ENCODE peak calls at places on chromosomes 3 and 15, in ten cellular contexts. M is choroid plexus epithelial cell; U is thyroid gland; S is ovary; P is left lung; A is fibroblast of the aortic adventitia; K is CD8-positive, alpha-beta T cell; C is AG09309; G is ascending aorta; R is WERI-Rb-1. F is an unnamed sample.

GRCh38 chr15:28942046-28942445 is 56.3 kb downstream of the APBA2 start:
- DNase-seq in M (no peak), U (no peak), S (peak; percentile 7), P (peak; percentile 50), A (no peak), K (peak; percentile 54), C (no peak), G (peak; percentile 34), R (no peak), F (no peak)

GRCh38 chr15:39124155-39124924 is 456.5 kb upstream of the THBS1 start:
- DNase-seq in M (peak; percentile 42), U (no peak), S (no peak), P (no peak), A (peak; percentile 66), K (no peak), C (no peak), G (no peak), R (no peak), F (no peak)

GRCh38 chr3:48187579-48188265 is 495 bp downstream of the CDC25A start:
- DNase-seq in M (no peak), U (peak; percentile 64), S (peak; percentile 93), P (peak; percentile 91), A (no peak), K (peak; percentile 8), C (no peak), G (peak; percentile 78), R (peak; percentile 17), F (no peak)

GRCh38 chr3:66593978-66594377 is 93.2 kb upstream of the LRIG1 start:
- DNase-seq in M (peak; percentile 89), U (no peak), S (no peak), P (no peak), A (peak; percentile 89), K (no peak), C (peak; percentile 85), G (no peak), R (no peak), F (no peak)

GRCh38 chr3:181698263-181698944 is 13.3 kb upstream of the SOX2 start:
- DNase-seq in M (no peak), U (no peak), S (no peak), P (no peak), A (no peak), K (no peak), C (no peak), G (no peak), R (no peak), F (no peak)

GRCh38 chr15:73331991-73332925 is 36.5 kb downstream of the HCN4 start:
- DNase-seq in M (no peak), U (no peak), S (no peak), P (no peak), A (no peak), K (no peak), C (no peak), G (no peak), R (no peak), F (no peak)

GRCh38 chr3:51819709-51820406 is 40.8 kb upstream of the IQCF6 start:
- DNase-seq in M (no peak), U (no peak), S (no peak), P (no peak), A (no peak), K (no peak), C (no peak), G (no peak), R (peak; percentile 36), F (no peak)

GRCh38 chr15:20349774-20350498 is 191.7 kb downstream of the GOLGA6L6 start:
- DNase-seq in M (no peak), U (no peak), S (peak; percentile 36), P (peak; percentile 90), A (no peak), K (no peak), C (no peak), G (peak; percentile 60), R (no peak), F (peak; percentile 38)

GRCh38 chr15:27353837-27354236 is 382.9 kb downstream of the GABRG3 start:
- DNase-seq in M (peak; percentile 10), U (peak; percentile 11), S (no peak), P (no peak), A (no peak), K (no peak), C (no peak), G (no peak), R (no peak), F (no peak)

GRCh38 chr3:160135850-160136249 is 89.4 kb upstream of the C3orf80 start:
- DNase-seq in M (no peak), U (no peak), S (no peak), P (no peak), A (no peak), K (no peak), C (no peak), G (no peak), R (no peak), F (no peak)

GRCh38 chr15:81751321-81751720 is 294.5 kb downstream of the MEX3B start:
- DNase-seq in M (no peak), U (no peak), S (no peak), P (no peak), A (no peak), K (no peak), C (no peak), G (no peak), R (no peak), F (no peak)

GRCh38 chr3:5021571-5022092 is 42.4 kb downstream of the BHLHE40 start:
- DNase-seq in M (peak; percentile 24), U (no peak), S (no peak), P (no peak), A (peak; percentile 44), K (no peak), C (no peak), G (no peak), R (no peak), F (no peak)

GRCh38 chr3:176359211-176359610 is 838.1 kb downstream of the TBL1XR1 start:
- DNase-seq in M (no peak), U (no peak), S (no peak), P (no peak), A (no peak), K (no peak), C (no peak), G (no peak), R (no peak), F (no peak)
- TF ChIP-seq CTCF in M (peak; percentile 15), U (no peak), S (no peak), P (no peak), A (no peak), K (no peak), C (peak; percentile 12), G (no peak), R (peak; percentile 27), F (no peak)

DNA sequence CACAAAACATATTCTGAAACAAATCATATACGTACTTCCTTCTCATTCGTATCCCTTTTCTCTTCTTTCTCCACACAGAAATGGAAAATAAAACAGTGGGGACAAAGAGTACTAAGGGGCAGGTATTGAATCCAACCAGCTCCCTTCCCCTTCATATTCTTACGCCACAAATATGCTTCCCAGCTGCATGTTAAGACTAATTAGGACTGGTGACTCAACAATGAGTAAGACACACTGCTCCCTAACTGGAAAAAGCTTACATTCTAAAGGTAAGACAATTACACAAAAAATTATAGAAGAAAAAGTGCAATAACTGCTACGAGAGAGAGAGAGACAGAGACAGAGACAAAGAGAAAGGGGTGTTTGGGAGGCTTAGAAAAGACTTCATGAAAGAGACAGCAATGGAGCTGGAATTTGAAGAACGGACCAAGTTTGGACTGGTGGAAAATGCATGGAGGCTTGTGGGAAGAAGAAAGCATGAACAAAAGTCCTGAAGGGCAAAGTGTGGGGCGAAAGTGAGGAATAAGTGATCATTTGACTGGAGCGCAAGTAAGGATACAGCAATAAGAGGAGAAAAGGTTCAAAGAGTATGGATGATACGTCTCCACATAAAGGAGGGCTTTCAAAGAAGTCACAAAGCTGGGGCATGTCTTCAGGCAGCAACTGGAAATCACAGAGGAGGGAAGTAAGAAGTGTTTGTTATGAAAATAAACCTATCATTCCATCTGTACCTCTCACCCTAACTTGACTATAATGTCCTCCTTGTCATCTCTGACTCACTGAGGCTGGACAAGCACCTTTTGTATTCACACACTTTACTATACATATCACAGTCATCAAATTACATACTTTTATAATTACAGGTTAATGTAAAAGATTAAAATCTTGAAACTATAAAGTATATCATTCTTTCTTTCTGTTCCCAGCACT is 49.2 kb downstream of the RYK start:
- DNase-seq in M (peak; percentile 88), U (no peak), S (no peak), P (no peak), A (peak; percentile 58), K (no peak), C (peak; percentile 48), G (no peak), R (no peak), F (no peak)
- H3K4me3 ChIP-seq in M (no peak overlapping the region), U (no peak overlapping the region), S (no peak overlapping the region), P (no peak overlapping the region), A (no peak overlapping the region), K (no peak overlapping the region), C (no peak overlapping the region), G (no peak overlapping the region), R (no peak overlapping the region), F (no peak overlapping the region)

GRCh38 chr3:173397161-173398110 is at the start of gene NLGN1:
- DNase-seq in M (peak; percentile 70), U (peak; percentile 75), S (peak; percentile 76), P (peak; percentile 80), A (peak; percentile 64), K (no peak), C (peak; percentile 47), G (peak; percentile 81), R (peak; percentile 69), F (peak; percentile 68)
- TF ChIP-seq CTCF in M (peak; percentile 35), U (no peak), S (no peak), P (no peak), A (peak; percentile 36), K (no peak), C (peak; percentile 32), G (peak; percentile 40), R (peak; percentile 36), F (peak; percentile 14)

GRCh38 chr3:143975549-143976152 is 4.0 kb downstream of the DIPK2A start:
- DNase-seq in M (peak; percentile 91), U (no peak), S (no peak), P (no peak), A (peak; percentile 89), K (no peak), C (no peak), G (no peak), R (no peak), F (peak; percentile 25)

GRCh38 chr3:143973352-143974021 is 1.9 kb downstream of the DIPK2A start:
- DNase-seq in M (peak; percentile 45), U (peak; percentile 11), S (no peak), P (no peak), A (peak; percentile 50), K (no peak), C (no peak), G (no peak), R (peak; percentile 41), F (no peak)

GRCh38 chr3:143974181-143974876 is 2.7 kb downstream of the DIPK2A start:
- DNase-seq in M (no peak), U (no peak), S (no peak), P (no peak), A (peak; percentile 33), K (no peak), C (no peak), G (no peak), R (no peak), F (no peak)

GRCh38 chr3:143972495-143973351 is 1.1 kb downstream of the DIPK2A start:
- DNase-seq in M (peak; percentile 93), U (peak; percentile 80), S (peak; percentile 81), P (peak; percentile 97), A (peak; percentile 89), K (peak; percentile 46), C (peak; percentile 67), G (peak; percentile 88), R (peak; percentile 63), F (peak; percentile 81)

DNA sequence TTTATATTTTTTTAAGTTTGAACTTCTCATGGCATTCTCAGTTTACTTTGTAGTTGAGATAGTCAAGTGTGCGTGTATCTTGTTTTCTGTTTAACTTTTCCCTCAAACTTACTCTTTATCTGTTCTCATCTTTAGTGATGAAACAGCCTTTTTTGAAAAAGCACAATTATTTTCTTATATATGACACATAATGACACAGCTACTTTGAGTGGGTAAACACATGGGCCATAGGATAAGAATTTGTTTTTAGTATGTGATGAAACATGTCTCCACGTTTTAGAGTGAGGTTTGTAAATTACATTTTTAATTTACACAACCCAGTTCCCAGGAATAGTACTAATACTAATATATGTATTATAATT is 3.2 kb downstream of the DIPK2A start:
- DNase-seq in M (no peak), U (no peak), S (no peak), P (no peak), A (peak; percentile 34), K (no peak), C (no peak), G (no peak), R (no peak), F (no peak)
- H3K4me3 ChIP-seq in M (peak overlapping the region; percentile 68), U (no peak overlapping the region), S (peak overlapping the region; percentile 91), P (peak overlapping the region; percentile 89), A (peak overlapping the region; percentile 93), K (no peak overlapping the region), C (peak overlapping the region; percentile 88), G (peak overlapping the region; percentile 94), R (peak overlapping the region; percentile 89), F (peak overlapping the region; percentile 77)

F was measured in dorsolateral prefrontal cortex.